ENCODE peak calls at places on chromosome 6, in eight cellular contexts. W is kidney epithelial cell; R is CD8-positive, alpha-beta T cell; A is astrocyte of the spinal cord; M is PC-3; D is AG09309; J is fibroblast of lung; N is heart right ventricle. L is an unnamed sample.

GRCh38 chr6:102402635-102403329 is 1009.3 kb downstream of the GRIK2 start:
- DNase-seq in W (no peak), D (no peak), J (no peak), R (no peak), M (no peak), A (no peak), N (no peak), L (no peak)

GRCh38 chr6:102415891-102416290 is 1022.4 kb downstream of the GRIK2 start:
- DNase-seq in D (no peak), R (no peak), N (no peak), M (no peak), J (no peak), A (no peak), W (no peak), L (no peak)

GRCh38 chr6:36302227-36302976 is 32.5 kb downstream of the PNPLA1 start:
- DNase-seq in N (peak), W (peak), M (peak), J (peak), A (peak), D (peak), R (peak), L (peak)

GRCh38 chr6:160767019-160767646 is 65.1 kb downstream of the PLG start:
- DNase-seq in A (peak), W (peak), D (no peak), M (peak), N (peak), R (no peak), J (peak), L (peak)

GRCh38 chr6:36949636-36950035 is 4.9 kb upstream of the PI16 start:
- DNase-seq in A (peak), N (no peak), W (no peak), R (no peak), M (peak), J (peak), D (no peak), L (peak)

GRCh38 chr6:48664850-48665249 is 553.9 kb upstream of the PTCHD4 start:
- DNase-seq in J (peak), R (no peak), W (no peak), A (peak), M (no peak), D (peak), N (no peak), L (no peak)

GRCh38 chr6:39794231-39794630 is 2.1 kb downstream of the DAAM2 start:
- DNase-seq in W (no peak), D (no peak), J (no peak), A (no peak), M (no peak), N (no peak), R (no peak), L (no peak)

GRCh38 chr6:50849781-50850180 is 31.1 kb downstream of the TFAP2B start:
- DNase-seq in N (no peak), A (no peak), D (no peak), J (no peak), M (no peak), W (no peak), R (no peak), L (no peak)

GRCh38 chr6:56096454-56096853 is 150.9 kb downstream of the COL21A1 start:
- DNase-seq in D (no peak), R (no peak), W (no peak), N (no peak), J (peak), A (no peak), M (no peak), L (no peak)

GRCh38 chr6:166381733-166382499 is 824 bp downstream of the MPC1 start:
- DNase-seq in A (peak), N (peak), R (peak), D (no peak), M (peak), J (peak), W (no peak), L (peak)

GRCh38 chr6:108541843-108542795 is 18.6 kb upstream of the FOXO3 start:
- DNase-seq in N (peak), J (peak), A (peak), M (peak), R (peak), D (no peak), W (no peak), L (peak)

GRCh38 chr6:159117031-159117430 is 52.2 kb upstream of the FNDC1 start:
- DNase-seq in W (no peak), A (no peak), R (no peak), N (no peak), M (peak), D (peak), J (peak), L (peak)

GRCh38 chr6:113018351-113019151 is 671.4 kb downstream of the RFPL4B start:
- DNase-seq in M (peak), R (no peak), D (peak), A (peak), N (peak), J (peak), W (peak), L (peak)

GRCh38 chr6:119119989-119120388 is 41.5 kb upstream of the FAM184A start:
- DNase-seq in J (peak), R (no peak), D (peak), A (peak), N (no peak), W (no peak), M (peak), L (peak)

GRCh38 chr6:71473908-71474307 is 185.3 kb downstream of the OGFRL1 start:
- DNase-seq in R (no peak), W (peak), N (peak), A (peak), M (peak), J (peak), D (peak), L (peak)

GRCh38 chr6:122770835-122771601 is 8.5 kb upstream of the FABP7 start:
- DNase-seq in J (no peak), D (no peak), N (no peak), W (no peak), A (no peak), M (peak), R (no peak), L (peak)

GRCh38 chr6:157527471-157527907 is 146.5 kb downstream of the ZDHHC14 start:
- DNase-seq in J (no peak), A (peak), N (peak), M (no peak), R (no peak), W (no peak), D (no peak), L (no peak)

GRCh38 chr6:44002071-44002590 is 125.1 kb downstream of the MRPL14 start:
- DNase-seq in R (no peak), A (no peak), W (no peak), N (no peak), D (no peak), M (no peak), J (no peak), L (no peak)

GRCh38 chr6:34391711-34392496 is 565 bp downstream of the NUDT3 start:
- DNase-seq in N (peak), A (peak), D (no peak), W (no peak), M (peak), R (peak), J (peak), L (peak)

GRCh38 chr6:2229039-2229438 is 16.4 kb downstream of the GMDS start:
- DNase-seq in A (no peak), N (no peak), J (no peak), D (no peak), M (no peak), R (no peak), W (no peak), L (peak)

GRCh38 chr6:152697634-152698033 is at the start of gene MYCT1:
- DNase-seq in J (peak), N (peak), W (no peak), M (no peak), D (no peak), A (no peak), R (no peak), L (no peak)

GRCh38 chr6:143062551-143062950 is 1.9 kb downstream of the AIG1 start:
- DNase-seq in N (no peak), R (no peak), M (no peak), A (no peak), D (no peak), J (no peak), W (no peak), L (no peak)
- H3K4me3 ChIP-seq in N (no peak), R (no peak), M (no peak), A (no peak), D (no peak), J (no peak), W (no peak), L (no peak)

GRCh38 chr6:151443911-151444621 is 7.9 kb downstream of the RMND1 start:
- DNase-seq in D (no peak), A (no peak), R (no peak), N (no peak), W (no peak), J (peak), M (no peak), L (no peak)
- TF ChIP-seq CTCF in D (no peak), A (no peak), R (no peak), N (no peak), W (no peak), J (no peak), M (no peak), L (no peak)

GRCh38 chr6:45677381-45677992 is 299.8 kb upstream of the SUPT3H start:
- DNase-seq in W (peak), A (peak), M (peak), D (no peak), N (peak), R (peak), J (peak), L (peak)
- H3K4me3 ChIP-seq in W (no peak), A (no peak), M (peak), D (no peak), N (no peak), R (peak), J (no peak), L (no peak)

DNA sequence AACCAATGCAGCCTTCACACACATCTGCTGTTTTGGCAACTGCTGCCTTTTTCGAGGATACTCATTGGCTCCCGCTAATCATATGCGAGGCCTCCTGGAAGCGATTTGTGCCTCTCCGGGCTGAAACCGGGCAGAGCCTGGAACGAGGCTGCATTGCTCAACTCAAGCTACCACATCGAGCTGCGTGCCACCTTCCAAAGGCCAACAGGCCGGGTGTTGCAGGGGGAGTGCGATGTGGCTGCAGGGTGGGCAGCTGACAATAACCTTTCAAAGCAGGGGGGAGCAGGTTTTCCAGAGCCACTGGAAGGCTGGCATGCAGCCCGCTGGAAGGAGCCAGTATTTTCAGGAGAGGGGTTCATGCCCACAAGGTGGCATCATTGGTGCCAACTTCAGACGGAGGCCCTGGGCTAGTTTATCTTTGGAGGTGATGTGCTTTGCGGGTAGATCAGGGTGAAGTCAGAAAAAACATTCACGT is 122.6 kb upstream of the IFNGR1 start:
- DNase-seq in J (no peak), R (peak), W (no peak), A (no peak), M (peak), N (peak), D (peak), L (peak)
- TF ChIP-seq CTCF in J (no peak), R (peak), W (peak), A (peak), M (peak), N (no peak), D (peak), L (no peak)

DNA sequence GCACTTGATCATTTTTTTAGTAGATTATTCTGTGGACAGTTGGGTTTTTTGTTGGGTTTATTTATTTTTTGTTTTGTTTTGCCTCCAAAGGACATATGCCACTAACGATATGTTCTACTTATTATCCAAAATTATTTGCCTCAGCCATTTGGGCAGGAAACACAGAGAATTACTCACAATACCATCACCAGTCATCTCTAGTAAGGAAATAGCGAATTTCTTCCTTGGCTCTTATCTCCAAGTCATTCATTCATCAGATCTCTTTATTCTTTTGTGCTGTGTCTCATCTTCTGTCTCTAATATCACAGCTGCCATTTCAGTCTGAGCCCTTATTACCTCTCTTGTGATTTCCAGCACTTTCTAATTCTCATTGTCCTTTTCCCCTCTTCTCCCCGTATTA is 130.4 kb upstream of the SMLR1 start:
- DNase-seq in N (no peak), D (no peak), J (no peak), W (no peak), M (peak), R (no peak), A (no peak), L (no peak)
- H3K4me3 ChIP-seq in N (no peak), D (no peak), J (no peak), W (no peak), M (no peak), R (no peak), A (no peak), L (no peak)

GRCh38 chr6:69719602-69720193 is 77.1 kb downstream of the LMBRD1 start:
- DNase-seq in J (peak), A (peak), R (no peak), N (no peak), D (no peak), M (peak), W (no peak), L (peak)
- TF ChIP-seq CTCF in J (peak), A (peak), R (no peak), N (no peak), D (peak), M (peak), W (peak), L (peak)

DNA sequence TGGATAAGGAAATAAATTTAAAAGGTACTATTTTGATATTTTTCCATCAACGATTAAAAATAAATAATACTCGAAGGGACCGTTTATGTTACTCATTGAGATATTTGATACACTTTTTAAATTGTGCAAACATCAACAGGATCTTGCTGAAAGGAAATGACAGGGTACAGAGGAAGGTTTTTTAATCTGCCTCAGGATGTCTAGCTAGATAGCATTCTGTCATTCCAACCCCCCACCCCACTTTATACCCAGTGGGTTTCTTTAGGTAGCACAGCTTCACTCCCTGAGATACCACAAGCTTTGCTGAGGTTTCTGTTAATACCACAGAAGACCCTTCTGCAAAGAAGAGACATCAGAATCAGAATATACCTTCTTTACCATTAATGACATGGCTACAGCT is 1.2 kb downstream of the PHACTR2 start:
- DNase-seq in N (no peak), A (no peak), W (no peak), D (no peak), J (no peak), R (no peak), M (peak), L (no peak)
- H3K4me3 ChIP-seq in N (peak), A (peak), W (peak), D (peak), J (peak), R (peak), M (peak), L (peak)

DNA sequence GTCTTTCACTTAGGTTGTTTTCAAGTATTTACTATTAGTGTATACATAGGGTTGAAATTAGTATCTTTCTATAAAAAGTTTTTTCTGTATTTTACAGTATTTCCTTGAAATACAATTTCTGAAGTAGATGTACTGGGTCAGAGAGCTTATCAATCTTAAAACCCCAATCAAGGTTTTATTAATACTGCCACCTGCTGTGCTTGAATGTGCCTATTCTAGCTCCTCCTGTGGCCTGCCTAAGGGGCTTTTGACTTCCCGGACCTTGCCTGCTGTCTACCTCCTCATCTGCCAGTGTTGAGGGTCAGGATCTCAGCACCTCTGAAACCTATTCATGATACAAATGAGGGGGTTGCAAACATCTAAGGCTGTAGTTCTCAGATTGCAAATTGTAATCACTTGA is 9.2 kb downstream of the PACRG start:
- DNase-seq in R (no peak), J (no peak), M (peak), W (no peak), D (no peak), A (no peak), N (no peak), L (peak)
- TF ChIP-seq CTCF in R (no peak), J (no peak), M (peak), W (peak), D (no peak), A (no peak), N (no peak), L (peak)

GRCh38 chr6:3732345-3733141 is 19.0 kb downstream of the PXDC1 start:
- DNase-seq in N (peak), A (peak), W (no peak), R (peak), J (peak), M (peak), D (peak), L (peak)

GRCh38 chr6:3735029-3735605 is 16.4 kb downstream of the PXDC1 start:
- DNase-seq in D (no peak), W (no peak), R (no peak), M (no peak), N (no peak), J (no peak), A (no peak), L (no peak)

GRCh38 chr6:3731700-3732099 is 19.8 kb downstream of the PXDC1 start:
- DNase-seq in J (no peak), D (no peak), N (no peak), A (no peak), M (peak), R (no peak), W (no peak), L (no peak)

GRCh38 chr6:3733321-3733925 is 18.1 kb downstream of the PXDC1 start:
- DNase-seq in J (no peak), A (no peak), M (no peak), R (no peak), W (no peak), N (no peak), D (no peak), L (no peak)

DNA sequence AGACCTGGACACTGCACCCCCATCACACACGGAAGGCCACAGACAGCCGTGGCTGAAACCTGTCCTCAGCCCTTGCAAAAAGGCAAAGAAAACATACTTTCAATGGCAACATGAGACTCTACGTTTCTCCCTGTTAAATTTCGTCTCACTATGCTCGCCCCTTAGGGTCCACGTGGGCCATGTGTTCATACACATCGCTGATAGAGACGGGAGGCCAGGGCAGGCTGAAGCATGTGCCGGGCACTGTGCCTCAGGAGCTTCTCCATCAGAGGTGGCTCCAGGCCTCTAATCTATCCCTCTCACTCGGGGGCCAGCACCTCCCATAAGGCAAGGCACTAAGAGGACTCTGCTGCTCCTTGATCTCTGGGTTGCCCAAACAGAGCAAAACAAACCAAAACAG is 17.5 kb downstream of the PXDC1 start:
- DNase-seq in R (no peak), D (no peak), W (no peak), A (no peak), J (no peak), M (no peak), N (no peak), L (no peak)
- H3K4me3 ChIP-seq in R (no peak), D (no peak), W (no peak), A (no peak), J (no peak), M (no peak), N (no peak), L (no peak)